ENCODE peak calls at places on chromosomes 7 and 10, in eight cellular contexts. One of them, this sample, is unnamed. For H3K4me1, the result is how much of the 10 kb centered on the place peaks cover.

GRCh38 chr7:99339595-99339994 is 13.9 kb downstream of the ARPC1A start:
- DNase-seq in cardiac muscle cell: no peak
- DNase-seq in body of pancreas: no peak
- DNase-seq in CD8-positive, alpha-beta T cell: no peak
- DNase-seq in astrocyte: no peak
- DNase-seq in tibial artery: no peak
- DNase-seq in A549: no peak
- DNase-seq in GM23248: no peak
- DNase-seq in this sample: no peak

GRCh38 chr10:124000792-124001201 is 92.6 kb downstream of the CHST15 start:
- DNase-seq in cardiac muscle cell: peak
- DNase-seq in body of pancreas: no peak
- DNase-seq in CD8-positive, alpha-beta T cell: peak
- DNase-seq in astrocyte: no peak
- DNase-seq in tibial artery: no peak
- DNase-seq in A549: no peak
- DNase-seq in GM23248: peak
- DNase-seq in this sample: no peak

GRCh38 chr7:107170051-107170661 is 1.4 kb downstream of the HBP1 start:
- DNase-seq in cardiac muscle cell: no peak
- DNase-seq in body of pancreas: no peak
- DNase-seq in CD8-positive, alpha-beta T cell: no peak
- DNase-seq in astrocyte: no peak
- DNase-seq in tibial artery: no peak
- DNase-seq in A549: no peak
- DNase-seq in GM23248: peak
- DNase-seq in this sample: no peak

GRCh38 chr10:30606313-30606712 is 23.2 kb downstream of the LYZL2 start:
- DNase-seq in cardiac muscle cell: no peak
- DNase-seq in body of pancreas: no peak
- DNase-seq in CD8-positive, alpha-beta T cell: no peak
- DNase-seq in astrocyte: no peak
- DNase-seq in tibial artery: no peak
- DNase-seq in A549: peak
- DNase-seq in GM23248: peak
- DNase-seq in this sample: no peak

GRCh38 chr7:150378115-150378852 is 846 bp upstream of the ZNF775 start:
- DNase-seq in cardiac muscle cell: peak
- DNase-seq in body of pancreas: peak
- DNase-seq in CD8-positive, alpha-beta T cell: peak
- DNase-seq in astrocyte: peak
- DNase-seq in tibial artery: peak
- DNase-seq in A549: peak
- DNase-seq in GM23248: peak
- DNase-seq in this sample: peak

GRCh38 chr10:69572159-69573055 is 815 bp downstream of the NEUROG3 start:
- DNase-seq in cardiac muscle cell: no peak
- DNase-seq in body of pancreas: no peak
- DNase-seq in CD8-positive, alpha-beta T cell: no peak
- DNase-seq in astrocyte: no peak
- DNase-seq in tibial artery: no peak
- DNase-seq in A549: no peak
- DNase-seq in GM23248: peak
- DNase-seq in this sample: no peak

GRCh38 chr10:42781893-42782445 is 626 bp upstream of the BMS1 start:
- DNase-seq in cardiac muscle cell: peak
- DNase-seq in body of pancreas: no peak
- DNase-seq in CD8-positive, alpha-beta T cell: no peak
- DNase-seq in astrocyte: no peak
- DNase-seq in tibial artery: no peak
- DNase-seq in A549: peak
- DNase-seq in GM23248: peak
- DNase-seq in this sample: no peak

GRCh38 chr7:5429857-5430611 is 6.4 kb upstream of the TNRC18 start:
- DNase-seq in cardiac muscle cell: peak
- DNase-seq in body of pancreas: peak
- DNase-seq in CD8-positive, alpha-beta T cell: no peak
- DNase-seq in astrocyte: no peak
- DNase-seq in tibial artery: no peak
- DNase-seq in A549: no peak
- DNase-seq in GM23248: peak
- DNase-seq in this sample: no peak

GRCh38 chr7:450741-451140 is 68.9 kb downstream of the PDGFA start:
- DNase-seq in cardiac muscle cell: no peak
- DNase-seq in body of pancreas: no peak
- DNase-seq in CD8-positive, alpha-beta T cell: no peak
- DNase-seq in astrocyte: no peak
- DNase-seq in tibial artery: no peak
- DNase-seq in A549: no peak
- DNase-seq in GM23248: no peak
- DNase-seq in this sample: no peak

GRCh38 chr10:90378524-90379076 is 479.2 kb downstream of the HTR7 start:
- DNase-seq in cardiac muscle cell: no peak
- DNase-seq in body of pancreas: no peak
- DNase-seq in CD8-positive, alpha-beta T cell: no peak
- DNase-seq in astrocyte: peak
- DNase-seq in tibial artery: no peak
- DNase-seq in A549: no peak
- DNase-seq in GM23248: no peak
- DNase-seq in this sample: no peak

GRCh38 chr7:82677493-82677892 is 233.9 kb upstream of the CACNA2D1 start:
- DNase-seq in cardiac muscle cell: peak
- DNase-seq in body of pancreas: no peak
- DNase-seq in CD8-positive, alpha-beta T cell: peak
- DNase-seq in astrocyte: peak
- DNase-seq in tibial artery: no peak
- DNase-seq in A549: no peak
- DNase-seq in GM23248: peak
- DNase-seq in this sample: peak

GRCh38 chr10:110870823-110871235 is 899 bp upstream of the PDCD4 start:
- DNase-seq in cardiac muscle cell: peak
- DNase-seq in body of pancreas: peak
- DNase-seq in CD8-positive, alpha-beta T cell: no peak
- DNase-seq in astrocyte: no peak
- DNase-seq in tibial artery: no peak
- DNase-seq in A549: no peak
- DNase-seq in GM23248: peak
- DNase-seq in this sample: no peak

GRCh38 chr10:73803680-73804286 is 7.6 kb downstream of the NDST2 start:
- DNase-seq in cardiac muscle cell: no peak
- DNase-seq in body of pancreas: no peak
- DNase-seq in CD8-positive, alpha-beta T cell: no peak
- DNase-seq in astrocyte: no peak
- DNase-seq in tibial artery: no peak
- DNase-seq in A549: no peak
- DNase-seq in GM23248: no peak
- DNase-seq in this sample: no peak

GRCh38 chr10:77989081-77989724 is 40.1 kb downstream of the POLR3A start:
- DNase-seq in cardiac muscle cell: no peak
- DNase-seq in body of pancreas: peak
- DNase-seq in CD8-positive, alpha-beta T cell: no peak
- DNase-seq in astrocyte: peak
- DNase-seq in tibial artery: peak
- DNase-seq in A549: no peak
- DNase-seq in GM23248: peak
- DNase-seq in this sample: no peak

GRCh38 chr7:27774717-27775328 is 34.9 kb downstream of the TAX1BP1 start:
- DNase-seq in cardiac muscle cell: peak
- DNase-seq in body of pancreas: no peak
- DNase-seq in CD8-positive, alpha-beta T cell: no peak
- DNase-seq in astrocyte: peak
- DNase-seq in tibial artery: no peak
- DNase-seq in A549: peak
- DNase-seq in GM23248: peak
- DNase-seq in this sample: no peak

GRCh38 chr10:7513936-7514335 is 103.1 kb upstream of the SFMBT2 start:
- DNase-seq in cardiac muscle cell: no peak
- DNase-seq in body of pancreas: no peak
- DNase-seq in CD8-positive, alpha-beta T cell: no peak
- DNase-seq in astrocyte: no peak
- DNase-seq in tibial artery: no peak
- DNase-seq in A549: no peak
- DNase-seq in GM23248: no peak
- DNase-seq in this sample: no peak

GRCh38 chr7:74606101-74606908 is 51.2 kb upstream of the GTF2I start:
- DNase-seq in cardiac muscle cell: peak
- DNase-seq in body of pancreas: peak
- DNase-seq in CD8-positive, alpha-beta T cell: peak
- DNase-seq in astrocyte: no peak
- DNase-seq in tibial artery: no peak
- DNase-seq in A549: no peak
- DNase-seq in GM23248: peak
- DNase-seq in this sample: peak
- H3K4me1 ChIP-seq in cardiac muscle cell: under half
- H3K4me1 ChIP-seq in body of pancreas: under half
- H3K4me1 ChIP-seq in CD8-positive, alpha-beta T cell: under half
- H3K4me1 ChIP-seq in astrocyte: under half
- H3K4me1 ChIP-seq in tibial artery: under half
- H3K4me1 ChIP-seq in A549: under half
- H3K4me1 ChIP-seq in GM23248: under half
- H3K4me1 ChIP-seq in this sample: under half

DNA sequence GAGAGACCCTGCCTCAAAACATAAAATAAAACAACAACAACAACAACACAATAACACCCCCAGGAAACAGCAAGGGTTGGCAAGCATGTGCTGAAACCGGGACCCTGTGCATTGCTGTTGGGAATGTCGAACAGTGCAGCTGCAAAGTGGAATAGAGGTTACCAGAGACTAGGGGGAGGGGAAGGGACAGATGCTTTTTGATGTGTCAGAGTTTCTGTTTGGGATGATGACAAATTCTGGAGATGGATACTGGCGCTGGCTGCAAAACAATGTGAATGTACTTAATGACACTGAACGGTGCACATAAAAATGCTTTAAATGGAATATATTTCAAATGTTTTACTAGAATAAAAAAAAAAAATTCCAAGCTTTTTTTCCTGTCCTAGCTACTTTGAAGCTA is 241.8 kb downstream of the TEX36 start:
- DNase-seq in cardiac muscle cell: no peak
- DNase-seq in body of pancreas: no peak
- DNase-seq in CD8-positive, alpha-beta T cell: no peak
- DNase-seq in astrocyte: no peak
- DNase-seq in tibial artery: no peak
- DNase-seq in A549: no peak
- DNase-seq in GM23248: peak
- DNase-seq in this sample: no peak
- H3K4me1 ChIP-seq in cardiac muscle cell: under half
- H3K4me1 ChIP-seq in body of pancreas: under half
- H3K4me1 ChIP-seq in CD8-positive, alpha-beta T cell: under half
- H3K4me1 ChIP-seq in astrocyte: under half
- H3K4me1 ChIP-seq in tibial artery: under half
- H3K4me1 ChIP-seq in A549: under half
- H3K4me1 ChIP-seq in GM23248: under half
- H3K4me1 ChIP-seq in this sample: under half

GRCh38 chr10:128001886-128002285 is 95.0 kb downstream of the PTPRE start:
- DNase-seq in cardiac muscle cell: no peak
- DNase-seq in body of pancreas: no peak
- DNase-seq in CD8-positive, alpha-beta T cell: no peak
- DNase-seq in astrocyte: no peak
- DNase-seq in tibial artery: no peak
- DNase-seq in A549: no peak
- DNase-seq in GM23248: no peak
- DNase-seq in this sample: no peak
- H3K4me1 ChIP-seq in cardiac muscle cell: under half
- H3K4me1 ChIP-seq in body of pancreas: under half
- H3K4me1 ChIP-seq in CD8-positive, alpha-beta T cell: under half
- H3K4me1 ChIP-seq in astrocyte: under half
- H3K4me1 ChIP-seq in tibial artery: under half
- H3K4me1 ChIP-seq in A549: under half
- H3K4me1 ChIP-seq in GM23248: under half
- H3K4me1 ChIP-seq in this sample: under half

GRCh38 chr7:132521423-132521822 is 54.8 kb downstream of the PLXNA4 start:
- DNase-seq in cardiac muscle cell: no peak
- DNase-seq in body of pancreas: no peak
- DNase-seq in CD8-positive, alpha-beta T cell: no peak
- DNase-seq in astrocyte: no peak
- DNase-seq in tibial artery: no peak
- DNase-seq in A549: no peak
- DNase-seq in GM23248: no peak
- DNase-seq in this sample: no peak
- H3K4me1 ChIP-seq in cardiac muscle cell: under half
- H3K4me1 ChIP-seq in body of pancreas: under half
- H3K4me1 ChIP-seq in CD8-positive, alpha-beta T cell: under half
- H3K4me1 ChIP-seq in astrocyte: under half
- H3K4me1 ChIP-seq in tibial artery: under half
- H3K4me1 ChIP-seq in A549: under half
- H3K4me1 ChIP-seq in GM23248: under half
- H3K4me1 ChIP-seq in this sample: under half

DNA sequence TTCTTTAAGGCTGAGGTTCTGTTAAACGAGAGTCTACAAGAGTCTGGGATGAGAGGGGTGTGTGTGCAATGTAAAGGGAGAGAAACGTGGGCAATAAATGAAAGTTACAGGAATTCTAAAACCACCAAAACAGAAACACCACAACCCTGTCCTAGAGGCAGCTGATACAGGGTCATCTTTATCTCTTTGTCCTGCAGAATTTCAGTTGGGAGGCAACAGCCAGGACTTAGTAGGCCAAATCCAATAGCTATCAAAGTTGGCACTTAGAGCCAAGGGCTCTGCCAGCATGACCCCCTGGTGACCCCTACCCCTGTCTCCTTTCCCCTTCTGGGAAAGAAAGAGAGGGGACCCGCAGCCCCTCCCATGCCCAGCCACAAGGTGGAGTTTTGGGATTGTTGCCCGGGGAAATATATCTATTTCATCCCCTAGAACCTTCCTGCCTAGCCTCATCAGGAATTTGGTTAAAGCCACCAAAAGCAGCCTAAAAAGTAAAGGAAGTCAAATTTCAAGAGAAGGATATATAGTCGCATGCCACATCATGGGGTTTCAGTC is 85.2 kb downstream of the OSBPL3 start:
- DNase-seq in cardiac muscle cell: no peak
- DNase-seq in body of pancreas: peak
- DNase-seq in CD8-positive, alpha-beta T cell: no peak
- DNase-seq in astrocyte: no peak
- DNase-seq in tibial artery: no peak
- DNase-seq in A549: no peak
- DNase-seq in GM23248: peak
- DNase-seq in this sample: no peak
- H3K4me1 ChIP-seq in cardiac muscle cell: under half
- H3K4me1 ChIP-seq in body of pancreas: under half
- H3K4me1 ChIP-seq in CD8-positive, alpha-beta T cell: under half
- H3K4me1 ChIP-seq in astrocyte: under half
- H3K4me1 ChIP-seq in tibial artery: under half
- H3K4me1 ChIP-seq in A549: under half
- H3K4me1 ChIP-seq in GM23248: under half
- H3K4me1 ChIP-seq in this sample: under half

This sample was measured in effector memory CD4-positive, alpha-beta T cell.